ENCODE peak calls at places on chromosomes 2 and 18, in five cellular contexts. C, I, R, V and Z are unnamed samples.

GRCh38 chr2:138536302-138536701 is 34.7 kb downstream of the SPOPL start:
- DNase-seq in C (peak; percentile 6), I (no peak), R (no peak), V (no peak), Z (no peak)

GRCh38 chr2:45968946-45969584 is 317.6 kb downstream of the PRKCE start:
- DNase-seq in C (no peak), I (no peak), R (no peak), V (no peak), Z (no peak)

GRCh38 chr2:61590214-61590613 is 52.1 kb upstream of the XPO1 start:
- DNase-seq in C (no peak), I (no peak), R (no peak), V (no peak), Z (no peak)

GRCh38 chr2:210540471-210541257 is 15.7 kb upstream of the CPS1 start:
- DNase-seq in C (no peak), I (no peak), R (no peak), V (peak; percentile 52), Z (no peak)

GRCh38 chr2:180006781-180007579 is at the start of gene CWC22:
- DNase-seq in C (peak; percentile 69), I (peak; percentile 79), R (peak; percentile 91), V (peak; percentile 93), Z (peak; percentile 78)

GRCh38 chr2:1480671-1481076 is 67.4 kb downstream of the TPO start:
- DNase-seq in C (no peak), I (no peak), R (no peak), V (no peak), Z (no peak)

GRCh38 chr18:34772887-34773286 is 62.8 kb downstream of the DTNA start:
- DNase-seq in C (no peak), I (no peak), R (no peak), V (no peak), Z (no peak)

GRCh38 chr18:36298113-36298701 is 694 bp downstream of the FHOD3 start:
- DNase-seq in C (no peak), I (no peak), R (no peak), V (no peak), Z (no peak)

DNA sequence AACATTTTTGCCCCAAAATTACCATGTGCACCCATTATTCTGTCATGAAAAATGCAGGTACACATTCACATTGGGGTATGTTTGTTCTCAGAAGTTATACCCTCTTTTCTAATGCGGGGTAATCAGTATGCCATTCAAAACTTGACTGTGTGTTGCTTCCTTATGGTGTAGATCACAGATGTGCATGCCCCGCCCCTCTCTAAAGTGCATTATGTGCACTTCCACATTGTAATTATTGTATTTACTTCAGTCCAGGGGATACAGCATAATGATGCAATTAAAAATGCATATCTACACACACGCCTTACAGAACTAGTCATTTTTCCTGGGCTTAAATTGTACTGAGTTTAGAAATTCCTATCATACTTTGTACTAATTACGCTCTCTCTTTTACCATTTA is 48.8 kb downstream of the SLC9A2 start:
- DNase-seq in C (no peak), I (no peak), R (peak; percentile 44), V (peak; percentile 12), Z (no peak)
- H3K27ac ChIP-seq in C (no peak overlapping the region), I (no peak overlapping the region), R (peak overlapping the region; percentile 37), V (no peak overlapping the region), Z (no peak overlapping the region)

GRCh38 chr18:74929110-74929509 is 279.8 kb downstream of the PTGR3 start:
- DNase-seq in C (no peak), I (no peak), R (no peak), V (no peak), Z (no peak)

GRCh38 chr18:74930616-74931015 is 278.3 kb downstream of the PTGR3 start:
- DNase-seq in C (no peak), I (no peak), R (no peak), V (no peak), Z (no peak)

GRCh38 chr18:74933930-74934329 is 275.0 kb downstream of the PTGR3 start:
- DNase-seq in C (no peak), I (no peak), R (no peak), V (no peak), Z (no peak)

DNA sequence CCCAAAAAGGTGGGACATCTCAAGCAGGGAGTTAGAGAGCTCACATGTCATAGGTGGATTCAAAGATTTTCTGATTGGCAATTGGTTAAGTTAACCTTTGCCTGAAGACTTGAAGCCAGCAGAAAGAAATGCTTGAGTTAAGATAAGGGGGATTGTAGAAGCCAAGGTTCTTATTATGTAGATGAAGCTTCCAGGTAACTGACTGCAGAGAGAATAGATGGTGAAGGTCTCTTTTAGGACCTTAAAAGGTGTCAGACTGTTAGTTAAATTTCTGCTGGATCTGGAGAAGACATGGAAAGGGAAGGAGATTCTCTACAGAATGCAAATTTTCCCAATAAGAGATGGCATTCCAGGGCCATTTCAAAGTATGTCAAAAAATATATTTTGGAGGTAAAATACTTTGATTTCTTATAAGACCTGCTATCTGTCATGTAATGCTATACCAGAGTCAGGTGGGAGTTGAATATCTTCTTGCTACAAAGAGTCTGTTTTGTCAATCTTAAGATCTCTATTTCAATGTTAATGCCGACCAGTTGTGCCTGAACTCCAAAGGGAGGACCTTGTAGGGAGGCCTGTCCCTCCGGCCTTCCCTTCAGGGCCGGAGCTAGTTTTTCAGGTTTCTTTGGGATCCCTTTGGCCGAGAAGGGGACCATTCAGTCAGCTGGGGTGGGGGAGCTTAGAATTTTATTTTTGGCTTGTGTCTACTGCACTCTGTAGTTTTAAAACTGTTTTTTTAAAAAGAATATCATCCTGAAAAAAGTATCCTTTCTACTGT is 280.6 kb downstream of the PTGR3 start:
- DNase-seq in C (no peak), I (no peak), R (no peak), V (no peak), Z (no peak)
- H3K27ac ChIP-seq in C (no peak overlapping the region), I (no peak overlapping the region), R (no peak overlapping the region), V (no peak overlapping the region), Z (no peak overlapping the region)

GRCh38 chr2:108448678-108449409 is at the start of gene GCC2:
- DNase-seq in C (peak; percentile 87), I (peak; percentile 83), R (peak; percentile 98), V (peak; percentile 95), Z (peak; percentile 93)
- H3K27ac ChIP-seq in C (peak within 1 kb of the TSS; percentile 81), I (peak within 1 kb of the TSS; percentile 88), R (peak within 1 kb of the TSS; percentile 92), V (peak within 1 kb of the TSS; percentile 82), Z (peak within 1 kb of the TSS; percentile 89)

GRCh38 chr2:191171291-191171690 is 20.5 kb upstream of the STAT4 start:
- DNase-seq in C (no peak), I (no peak), R (no peak), V (no peak), Z (no peak)
- H3K27ac ChIP-seq in C (peak overlapping the region; percentile 54), I (no peak overlapping the region), R (no peak overlapping the region), V (no peak overlapping the region), Z (no peak overlapping the region)

DNA sequence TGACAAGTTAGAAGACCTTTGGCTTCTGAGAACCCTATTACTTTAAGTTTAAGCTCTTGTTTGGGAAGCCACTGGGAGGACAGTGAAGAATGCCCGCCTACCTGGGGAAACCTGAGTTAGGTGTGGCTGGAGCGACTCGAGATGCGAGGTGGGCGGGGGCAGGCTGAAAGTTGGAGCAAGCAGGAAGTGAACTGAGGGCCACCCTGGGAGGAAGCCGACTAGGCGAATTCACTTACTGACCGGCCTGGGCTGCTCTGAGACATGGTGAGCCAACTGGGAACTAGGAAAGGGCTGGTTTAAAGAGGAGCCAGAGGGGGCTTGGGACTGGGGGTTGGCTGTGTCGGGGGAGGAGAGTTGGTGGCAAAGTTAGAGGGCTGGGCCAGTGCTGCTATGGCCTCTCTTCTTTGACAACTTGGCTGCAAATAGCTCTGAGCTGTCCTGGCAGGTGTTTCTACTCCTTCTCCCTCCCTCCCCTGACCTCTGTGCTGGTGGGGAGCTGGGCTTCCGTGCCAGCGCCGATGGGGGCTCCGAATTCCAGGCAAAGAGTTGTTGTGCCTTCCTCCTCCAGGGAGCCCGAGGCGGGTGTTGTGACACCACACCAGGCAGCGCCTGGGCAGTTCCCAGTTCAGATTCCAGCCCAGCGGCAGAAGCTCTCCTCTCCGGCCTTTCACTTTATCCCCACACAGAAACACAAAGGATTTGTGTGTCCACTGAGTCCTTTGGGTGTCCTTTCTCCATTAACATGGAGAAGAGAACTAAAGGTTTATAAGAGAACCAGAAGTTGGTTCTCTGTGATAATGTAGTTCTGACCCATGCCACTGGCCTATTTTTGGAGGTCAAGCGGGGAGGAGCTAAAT is at the start of gene VAMP8:
- DNase-seq in C (peak; percentile 87), I (no peak), R (peak; percentile 93), V (peak; percentile 93), Z (no peak)
- H3K27ac ChIP-seq in C (peak within 1 kb of the TSS; percentile 88), I (peak within 1 kb of the TSS; percentile 67), R (peak within 1 kb of the TSS; percentile 77), V (peak within 1 kb of the TSS; percentile 80), Z (peak within 1 kb of the TSS; percentile 87)

DNA sequence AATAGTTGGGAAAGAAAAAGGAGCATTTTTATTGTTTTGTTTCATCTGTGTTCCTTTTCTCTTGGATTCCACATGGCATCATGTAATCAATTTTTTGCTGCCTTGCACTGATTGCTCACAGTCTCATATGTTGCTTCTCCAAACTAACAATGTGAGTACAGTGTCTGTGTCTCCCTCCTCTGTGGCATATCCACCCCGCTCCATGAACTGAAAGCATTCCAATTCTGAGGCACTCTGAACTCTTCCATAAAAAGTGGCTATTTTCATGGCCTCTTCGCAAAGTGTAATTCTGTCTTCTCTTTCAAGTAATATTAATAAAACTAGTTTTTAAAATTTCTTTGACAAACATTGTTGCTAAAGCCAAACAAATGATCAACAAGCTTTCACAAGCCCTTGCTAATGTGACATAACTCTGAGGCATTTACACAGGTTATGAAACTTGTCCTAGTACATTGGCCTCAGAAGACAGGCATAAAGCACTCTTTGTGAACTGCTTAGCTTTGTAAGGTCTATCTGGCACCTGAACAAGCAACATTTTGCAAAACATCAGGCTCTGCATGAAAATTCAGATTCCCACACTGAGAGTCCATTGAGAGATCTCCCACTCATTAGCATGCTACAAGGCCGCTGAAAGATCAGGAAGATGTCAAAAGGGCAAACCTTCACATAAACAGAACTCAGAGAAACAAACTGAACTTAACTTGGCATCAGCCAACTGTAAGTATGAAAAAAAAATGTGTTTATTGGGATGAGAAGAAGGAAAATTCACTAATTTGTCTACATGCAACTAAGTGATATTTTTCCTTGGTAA is 33.0 kb downstream of the GPR75 start:
- DNase-seq in C (no peak), I (no peak), R (no peak), V (no peak), Z (peak; percentile 31)
- H3K27ac ChIP-seq in C (no peak overlapping the region), I (peak overlapping the region; percentile 94), R (no peak overlapping the region), V (no peak overlapping the region), Z (peak overlapping the region; percentile 76)

DNA sequence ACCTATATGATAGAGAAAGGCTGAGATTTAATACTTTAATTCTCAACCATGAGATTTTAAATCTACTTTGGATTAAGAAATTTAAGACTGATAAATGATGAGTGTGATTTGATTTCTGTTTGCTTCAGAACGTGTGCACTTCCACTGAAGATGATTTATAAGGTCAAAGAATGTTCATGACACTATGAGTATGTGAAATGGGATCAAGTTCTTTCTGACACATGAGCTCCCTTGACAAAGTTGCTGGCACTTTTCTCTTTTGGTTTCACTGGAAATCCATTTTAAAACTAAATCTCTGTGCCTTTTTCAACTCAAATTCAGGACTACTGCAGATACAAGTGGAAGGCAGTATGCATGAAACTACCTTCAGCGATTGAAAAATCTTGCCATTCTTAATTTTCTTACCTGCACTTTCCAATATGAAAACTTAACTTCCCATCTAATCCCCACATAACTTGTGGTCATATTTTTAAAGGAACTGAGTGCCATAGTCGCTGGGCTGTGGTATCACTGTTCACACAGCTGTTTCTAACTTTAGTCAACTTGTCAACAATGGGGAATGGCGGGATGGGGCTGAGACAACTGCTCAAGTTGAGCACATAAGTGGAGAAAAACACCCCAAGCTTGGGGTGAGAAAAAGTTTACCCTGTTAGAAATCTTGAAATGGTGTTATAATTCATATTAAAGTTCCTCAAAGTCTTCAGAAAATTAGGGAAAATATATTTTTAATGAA is 51.8 kb upstream of the TTN start:
- DNase-seq in C (no peak), I (no peak), R (no peak), V (no peak), Z (peak; percentile 65)
- H3K27ac ChIP-seq in C (no peak overlapping the region), I (no peak overlapping the region), R (no peak overlapping the region), V (no peak overlapping the region), Z (peak overlapping the region; percentile 99)